ENCODE peak calls at places on chromosomes 5 and 9, in ten cellular contexts. B is HEK293T; I is SK-N-MC; A is stimulated activated CD4-positive, alpha-beta T cell treated with anti-CD3 and anti-CD28 coated beads, Interleukin-12 subunit alpha, Interleukin-12 subunit beta, amount 100 ng/mL, for 48 hours; D is naive thymus-derived CD8-positive, alpha-beta T cell; O is NCI-H460; C is fibroblast of lung; Z is hepatic stellate cell; W is kidney tubule cell; H is right atrium auricular region. Q is an unnamed sample.

GRCh38 chr9:19184144-19184917 is 46.2 kb upstream of the DENND4C start:
- DNase-seq in B (no peak), I (no peak), A (peak), D (peak), O (peak), C (peak), Z (peak), W (peak), H (peak), Q (peak)

GRCh38 chr5:136191304-136192014 is 1.5 kb downstream of the SMIM32 start:
- DNase-seq in B (no peak), I (no peak), A (no peak), D (no peak), O (no peak), C (peak), Z (no peak), W (peak), H (no peak), Q (no peak)

GRCh38 chr5:74288448-74289109 is 351.9 kb downstream of the ENC1 start:
- DNase-seq in B (no peak), I (no peak), A (no peak), D (no peak), O (no peak), C (peak), Z (no peak), W (no peak), H (no peak), Q (no peak)

GRCh38 chr9:5825896-5826622 is 6.9 kb downstream of the ERMP1 start:
- DNase-seq in B (no peak), I (no peak), A (no peak), D (no peak), O (no peak), C (no peak), Z (no peak), W (no peak), H (no peak), Q (no peak)

GRCh38 chr5:991472-992267 is 16.9 kb upstream of the NKD2 start:
- DNase-seq in B (no peak), I (no peak), A (no peak), D (no peak), O (no peak), C (no peak), Z (no peak), W (no peak), H (no peak), Q (no peak)

GRCh38 chr5:138568061-138568824 is 7.0 kb downstream of the HSPA9 start:
- DNase-seq in B (no peak), I (no peak), A (no peak), D (no peak), O (no peak), C (no peak), Z (no peak), W (peak), H (no peak), Q (no peak)

GRCh38 chr5:72954389-72954788 is 1.5 kb upstream of the FCHO2 start:
- DNase-seq in B (no peak), I (no peak), A (no peak), D (no peak), O (no peak), C (no peak), Z (no peak), W (no peak), H (no peak), Q (no peak)

GRCh38 chr5:133108481-133108921 is 56.7 kb downstream of the HSPA4 start:
- DNase-seq in B (no peak), I (no peak), A (no peak), D (no peak), O (no peak), C (no peak), Z (no peak), W (no peak), H (no peak), Q (peak)

GRCh38 chr5:57862471-57863282 is 380.1 kb upstream of the ACTBL2 start:
- DNase-seq in B (no peak), I (no peak), A (no peak), D (no peak), O (no peak), C (peak), Z (no peak), W (peak), H (no peak), Q (no peak)

GRCh38 chr9:124834586-124834985 is 18.7 kb upstream of the WDR38 start:
- DNase-seq in B (no peak), I (no peak), A (no peak), D (no peak), O (peak), C (peak), Z (no peak), W (peak), H (no peak), Q (no peak)

GRCh38 chr5:133292300-133292699 is 240.5 kb downstream of the HSPA4 start:
- DNase-seq in B (no peak), I (no peak), A (no peak), D (no peak), O (no peak), C (no peak), Z (no peak), W (peak), H (no peak), Q (peak)

GRCh38 chr5:91486638-91487037 is 103.5 kb upstream of the ARRDC3 start:
- DNase-seq in B (no peak), I (no peak), A (no peak), D (no peak), O (no peak), C (peak), Z (no peak), W (peak), H (no peak), Q (no peak)

GRCh38 chr5:137808503-137809135 is 54.5 kb upstream of the HNRNPA0 start:
- DNase-seq in B (no peak), I (no peak), A (no peak), D (no peak), O (no peak), C (no peak), Z (no peak), W (peak), H (no peak), Q (no peak)

GRCh38 chr9:3698531-3698930 is 172.7 kb upstream of the RFX3 start:
- DNase-seq in B (no peak), I (no peak), A (no peak), D (no peak), O (no peak), C (no peak), Z (no peak), W (no peak), H (no peak), Q (no peak)

GRCh38 chr9:69746859-69747560 is 12.8 kb downstream of the PTAR1 start:
- DNase-seq in B (no peak), I (no peak), A (no peak), D (no peak), O (no peak), C (no peak), Z (no peak), W (no peak), H (no peak), Q (no peak)

GRCh38 chr9:114691046-114691955 is 9.3 kb upstream of the TEX48 start:
- DNase-seq in B (no peak), I (no peak), A (peak), D (no peak), O (peak), C (peak), Z (peak), W (peak), H (no peak), Q (peak)

GRCh38 chr9:18009902-18010301 is 431.0 kb downstream of the SH3GL2 start:
- DNase-seq in B (no peak), I (no peak), A (no peak), D (no peak), O (no peak), C (no peak), Z (no peak), W (no peak), H (no peak), Q (no peak)

GRCh38 chr9:136687721-136688223 is 515 bp upstream of the AGPAT2 start:
- DNase-seq in B (no peak), I (no peak), A (no peak), D (no peak), O (no peak), C (no peak), Z (no peak), W (no peak), H (no peak), Q (no peak)

GRCh38 chr9:86487222-86487841 is 133.1 kb upstream of the TUT7 start:
- DNase-seq in B (peak), I (peak), A (no peak), D (no peak), O (peak), C (peak), Z (peak), W (peak), H (no peak), Q (peak)

GRCh38 chr9:81902601-81903000 is 25.6 kb upstream of the SPATA31D4 start:
- DNase-seq in B (no peak), I (no peak), A (no peak), D (no peak), O (no peak), C (peak), Z (no peak), W (no peak), H (no peak), Q (no peak)

GRCh38 chr5:124453221-124454032 is 293.0 kb downstream of the ZNF608 start:
- DNase-seq in B (no peak), I (no peak), A (no peak), D (no peak), O (no peak), C (peak), Z (peak), W (peak), H (no peak), Q (no peak)

GRCh38 chr5:89847743-89848142 is 561.8 kb downstream of the CETN3 start:
- DNase-seq in B (no peak), I (no peak), A (no peak), D (no peak), O (no peak), C (no peak), Z (no peak), W (no peak), H (no peak), Q (no peak)

GRCh38 chr5:164555809-164556208 is 1050.4 kb downstream of the MAT2B start:
- DNase-seq in B (no peak), I (no peak), A (no peak), D (no peak), O (no peak), C (peak), Z (no peak), W (no peak), H (no peak), Q (no peak)

GRCh38 chr9:119961774-119962408 is 592.7 kb upstream of the BRINP1 start:
- DNase-seq in B (peak), I (no peak), A (no peak), D (no peak), O (no peak), C (peak), Z (peak), W (peak), H (no peak), Q (peak)

GRCh38 chr5:77514457-77514856 is 22.3 kb upstream of the WDR41 start:
- DNase-seq in B (no peak), I (no peak), A (no peak), D (no peak), O (no peak), C (no peak), Z (no peak), W (no peak), H (no peak), Q (no peak)

GRCh38 chr9:81632599-81632998 is 56.7 kb downstream of the TLE1 start:
- DNase-seq in B (no peak), I (no peak), A (no peak), D (no peak), O (no peak), C (peak), Z (peak), W (peak), H (no peak), Q (no peak)

GRCh38 chr9:93968451-93969327 is 13.5 kb upstream of the BARX1 start:
- DNase-seq in B (peak), I (no peak), A (no peak), D (no peak), O (no peak), C (peak), Z (peak), W (peak), H (peak), Q (no peak)

GRCh38 chr5:96973561-96974401 is 37.9 kb downstream of the LNPEP start:
- DNase-seq in B (no peak), I (no peak), A (no peak), D (no peak), O (no peak), C (no peak), Z (no peak), W (no peak), H (no peak), Q (no peak)

GRCh38 chr5:172439785-172440480 is 14.4 kb downstream of the SH3PXD2B start:
- DNase-seq in B (no peak), I (no peak), A (no peak), D (no peak), O (no peak), C (no peak), Z (no peak), W (no peak), H (no peak), Q (no peak)

GRCh38 chr5:102795546-102795945 is 40.4 kb downstream of the PAM start:
- DNase-seq in B (no peak), I (no peak), A (no peak), D (no peak), O (no peak), C (no peak), Z (no peak), W (no peak), H (no peak), Q (no peak)

GRCh38 chr9:18504707-18505106 is 30.8 kb downstream of the ADAMTSL1 start:
- DNase-seq in B (no peak), I (no peak), A (no peak), D (no peak), O (no peak), C (no peak), Z (no peak), W (no peak), H (no peak), Q (no peak)

GRCh38 chr9:7328453-7328852 is 471.1 kb downstream of the DMAC1 start:
- DNase-seq in B (no peak), I (no peak), A (no peak), D (no peak), O (no peak), C (no peak), Z (no peak), W (no peak), H (no peak), Q (no peak)

GRCh38 chr5:42889311-42889933 is 77.7 kb upstream of the SELENOP start:
- DNase-seq in B (peak), I (peak), A (peak), D (peak), O (peak), C (peak), Z (peak), W (peak), H (peak), Q (peak)

GRCh38 chr5:96942078-96942477 is 6.2 kb downstream of the LNPEP start:
- DNase-seq in B (no peak), I (no peak), A (no peak), D (no peak), O (no peak), C (no peak), Z (no peak), W (no peak), H (no peak), Q (no peak)

GRCh38 chr5:119527346-119527745 is 75.0 kb downstream of the HSD17B4 start:
- DNase-seq in B (no peak), I (no peak), A (no peak), D (no peak), O (no peak), C (no peak), Z (peak), W (peak), H (no peak), Q (no peak)

GRCh38 chr5:14097998-14098471 is 45.1 kb upstream of the TRIO start:
- DNase-seq in B (no peak), I (no peak), A (no peak), D (no peak), O (no peak), C (peak), Z (peak), W (no peak), H (no peak), Q (peak)

GRCh38 chr5:73118331-73119011 is 1.9 kb upstream of the TMEM171 start:
- DNase-seq in B (no peak), I (no peak), A (no peak), D (no peak), O (no peak), C (no peak), Z (no peak), W (peak), H (no peak), Q (no peak)

GRCh38 chr9:35952526-35953191 is 5.3 kb downstream of the OR2S2 start:
- DNase-seq in B (no peak), I (no peak), A (no peak), D (no peak), O (no peak), C (no peak), Z (no peak), W (no peak), H (no peak), Q (no peak)